ENCODE peak calls at places on chromosomes 1 and 21, in four cellular contexts. K is thoracic aorta, Y is lung, V is Panc1. E is an unnamed sample.

GRCh38 chr1:62962794-62963776 is 179.2 kb downstream of the ATG4C start:
- DNase-seq in K (no peak), Y (no peak), V (peak; percentile 2), E (no peak)

GRCh38 chr1:198643001-198643400 is 4.2 kb downstream of the PTPRC start:
- DNase-seq in K (no peak), Y (no peak), V (no peak), E (no peak)

GRCh38 chr1:183699643-183700160 is 46.6 kb upstream of the APOBEC4 start:
- DNase-seq in K (no peak), Y (no peak), V (peak; percentile 32), E (no peak)

GRCh38 chr1:23528245-23528978 is 2.6 kb downstream of the E2F2 start:
- DNase-seq in K (peak; percentile 21), Y (peak; percentile 92), V (peak; percentile 82), E (peak; percentile 80)

GRCh38 chr1:233477359-233477758 is 136.5 kb upstream of the KCNK1 start:
- DNase-seq in K (no peak), Y (no peak), V (no peak), E (no peak)

GRCh38 chr1:79497193-79497773 is 490.8 kb upstream of the ADGRL4 start:
- DNase-seq in K (no peak), Y (no peak), V (peak; percentile 10), E (no peak)

GRCh38 chr1:63405021-63405420 is 37.6 kb downstream of the ALG6 start:
- DNase-seq in K (no peak), Y (no peak), V (no peak), E (no peak)

GRCh38 chr1:44222397-44223334 is 9.4 kb downstream of the DMAP1 start:
- DNase-seq in K (no peak), Y (no peak), V (no peak), E (no peak)

GRCh38 chr1:89548486-89548857 is 23.8 kb downstream of the LRRC8B start:
- DNase-seq in K (no peak), Y (no peak), V (no peak), E (no peak)

GRCh38 chr1:155307247-155307740 is 1.4 kb upstream of the FDPS start:
- DNase-seq in K (no peak), Y (no peak), V (no peak), E (no peak)

GRCh38 chr21:33109574-33110339 is 39.8 kb downstream of the OLIG1 start:
- DNase-seq in K (no peak), Y (no peak), V (no peak), E (no peak)

GRCh38 chr1:46298387-46298786 is 5.0 kb downstream of the LRRC41 start:
- DNase-seq in K (no peak), Y (no peak), V (no peak), E (no peak)

GRCh38 chr1:176693697-176694329 is 230.8 kb downstream of the PAPPA2 start:
- DNase-seq in K (no peak), Y (no peak), V (no peak), E (no peak)

GRCh38 chr1:201461193-201461657 is 7.8 kb downstream of the PHLDA3 start:
- DNase-seq in K (peak; percentile 71), Y (peak; percentile 75), V (peak; percentile 92), E (no peak)

GRCh38 chr21:43306911-43307676 is 119.8 kb downstream of the SIK1 start:
- DNase-seq in K (no peak), Y (no peak), V (peak; percentile 55), E (no peak)

GRCh38 chr21:29786509-29786908 is 153.3 kb downstream of the GRIK1 start:
- DNase-seq in K (no peak), Y (no peak), V (no peak), E (no peak)

GRCh38 chr1:207051615-207051943 is 571 bp upstream of the YOD1 start:
- DNase-seq in K (no peak), Y (no peak), V (no peak), E (no peak)

GRCh38 chr1:207049514-207049913 is 1.5 kb downstream of the YOD1 start:
- DNase-seq in K (no peak), Y (no peak), V (no peak), E (no peak)

GRCh38 chr1:207050768-207051614 is at the start of gene YOD1:
- DNase-seq in K (peak; percentile 70), Y (peak; percentile 94), V (peak; percentile 88), E (peak; percentile 87)

GRCh38 chr1:207049974-207050391 is 1.0 kb downstream of the YOD1 start:
- DNase-seq in K (no peak), Y (no peak), V (no peak), E (no peak)

GRCh38 chr1:207050428-207050767 is 610 bp downstream of the YOD1 start:
- DNase-seq in K (no peak), Y (no peak), V (no peak), E (no peak)
- TF ChIP-seq CTCF in K (no peak), Y (no peak), V (no peak), E (no peak)

GRCh38 chr1:37456614-37457013 is 17.8 kb upstream of the ZC3H12A start:
- DNase-seq in K (no peak), Y (no peak), V (no peak), E (no peak)

GRCh38 chr1:37455516-37455915 is 18.9 kb upstream of the ZC3H12A start:
- DNase-seq in K (no peak), Y (no peak), V (no peak), E (no peak)

GRCh38 chr1:37453647-37454046 is 20.7 kb upstream of the ZC3H12A start:
- DNase-seq in K (no peak), Y (no peak), V (no peak), E (no peak)

GRCh38 chr1:37461698-37462436 is 12.5 kb upstream of the ZC3H12A start:
- DNase-seq in K (no peak), Y (no peak), V (no peak), E (no peak)

DNA sequence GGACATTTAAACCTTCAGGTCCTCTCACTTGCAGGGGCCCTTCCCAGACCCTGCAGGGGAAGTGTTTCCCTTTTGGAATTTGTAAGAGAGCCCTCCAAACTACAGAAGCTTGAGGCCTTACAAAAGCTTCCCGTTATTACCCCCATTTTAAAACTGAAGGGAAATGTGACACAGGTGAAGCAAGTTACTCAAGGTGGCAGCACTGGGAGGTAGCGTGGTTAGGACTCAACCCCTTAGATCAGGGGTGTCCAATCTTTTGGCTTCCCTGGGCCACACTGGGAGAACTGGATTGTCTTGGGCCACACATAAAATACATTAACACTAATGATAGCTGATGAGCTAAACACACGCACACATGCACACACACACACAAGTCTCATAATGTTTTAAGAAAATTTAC is 15.8 kb upstream of the ZC3H12A start:
- DNase-seq in K (no peak), Y (no peak), V (no peak), E (no peak)
- TF ChIP-seq CTCF in K (no peak), Y (no peak), V (no peak), E (no peak)

GRCh38 chr21:36929622-36930021 is 36.8 kb downstream of the HLCS start:
- DNase-seq in K (no peak), Y (no peak), V (no peak), E (no peak)
- TF ChIP-seq CTCF in K (no peak), Y (no peak), V (peak; percentile 46), E (no peak)

DNA sequence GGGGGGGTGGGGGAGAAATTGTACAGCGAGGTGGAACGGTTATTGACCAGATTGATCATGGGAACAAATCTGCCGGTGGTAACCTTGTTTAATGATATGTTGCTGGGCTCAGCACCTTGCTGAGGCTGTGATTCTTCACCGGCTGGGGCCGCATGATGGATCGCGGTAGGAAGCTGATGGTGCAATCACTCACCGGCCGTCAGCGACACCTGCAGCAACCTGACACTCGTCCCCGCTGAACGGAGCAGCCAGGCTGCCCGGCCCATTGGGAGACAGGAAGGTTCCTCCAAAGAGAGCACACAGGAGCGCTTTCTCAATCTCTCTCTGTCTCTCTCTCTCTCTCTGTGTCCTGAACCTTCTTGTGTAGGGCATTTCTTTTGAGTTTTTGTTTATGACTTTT is 128.5 kb upstream of the RRP15 start:
- DNase-seq in K (no peak), Y (no peak), V (no peak), E (no peak)
- TF ChIP-seq CTCF in K (no peak), Y (no peak), V (no peak), E (no peak)

GRCh38 chr1:161200421-161200991 is 1.7 kb upstream of the ADAMTS4 start:
- DNase-seq in K (no peak), Y (no peak), V (no peak), E (no peak)

GRCh38 chr1:161199506-161200119 is 759 bp upstream of the ADAMTS4 start:
- DNase-seq in K (no peak), Y (no peak), V (no peak), E (no peak)

GRCh38 chr1:161198877-161199431 is at the start of gene ADAMTS4:
- DNase-seq in K (no peak), Y (peak; percentile 53), V (no peak), E (peak; percentile 78)

GRCh38 chr1:161200992-161201827 is 957 bp upstream of the NDUFS2 start:
- DNase-seq in K (no peak), Y (peak; percentile 52), V (no peak), E (peak; percentile 57)

DNA sequence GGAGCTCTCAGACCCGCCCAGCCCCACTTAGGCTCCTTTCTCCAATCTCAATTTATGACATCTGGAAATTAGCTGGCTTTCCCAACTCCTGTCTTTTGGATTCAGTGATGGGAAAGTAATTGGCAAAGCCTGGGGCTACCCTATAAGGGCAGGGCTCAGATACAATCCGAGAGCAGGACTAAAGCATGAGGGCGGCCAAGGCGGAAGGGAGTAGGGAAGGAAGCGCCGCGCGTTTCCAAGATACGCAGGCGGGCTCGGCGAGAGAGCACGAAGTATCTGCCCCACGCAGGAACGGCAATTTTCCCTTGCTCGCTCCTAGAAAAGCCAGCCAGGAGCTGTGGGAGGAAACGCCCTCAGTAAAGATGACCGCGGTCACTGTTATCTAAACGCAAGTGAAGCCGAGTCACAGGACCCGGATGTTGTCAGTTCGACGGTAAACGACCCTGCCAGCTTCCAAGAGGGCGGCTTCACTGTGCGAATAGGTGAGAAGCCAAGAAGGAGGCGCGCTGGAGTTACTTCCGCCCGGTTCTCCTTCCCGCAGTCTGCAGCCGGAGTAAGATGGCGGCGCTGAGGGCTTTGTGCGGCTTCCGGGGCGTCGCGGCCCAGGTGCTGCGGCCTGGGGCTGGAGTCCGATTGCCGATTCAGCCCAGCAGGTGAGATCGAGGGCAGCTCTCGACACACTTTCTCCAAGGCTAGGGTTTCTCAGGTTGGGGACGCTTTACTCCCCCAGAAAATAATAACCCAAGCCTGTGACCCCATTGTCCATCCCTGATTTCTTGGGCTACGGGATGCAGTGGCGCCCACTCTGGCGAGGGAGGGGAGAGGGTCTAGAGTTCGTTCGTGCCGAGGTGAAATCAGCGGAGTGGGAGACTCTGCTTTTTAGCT is at the start of gene NDUFS2:
- DNase-seq in K (peak; percentile 95), Y (peak; percentile 98), V (peak; percentile 89), E (peak; percentile 94)
- TF ChIP-seq CTCF in K (no peak), Y (no peak), V (no peak), E (no peak)

GRCh38 chr1:42037586-42037985 is 115.6 kb upstream of the GUCA2B start:
- DNase-seq in K (no peak), Y (no peak), V (no peak), E (no peak)

GRCh38 chr1:42035830-42036604 is 117.2 kb upstream of the GUCA2B start:
- DNase-seq in K (peak; percentile 81), Y (peak; percentile 96), V (peak; percentile 41), E (peak; percentile 93)

GRCh38 chr1:42038261-42038660 is 114.9 kb upstream of the GUCA2B start:
- DNase-seq in K (no peak), Y (no peak), V (no peak), E (no peak)

GRCh38 chr1:42040159-42040558 is 113.1 kb upstream of the GUCA2B start:
- DNase-seq in K (no peak), Y (no peak), V (no peak), E (no peak)

GRCh38 chr1:42035205-42035829 is 116.6 kb upstream of the HIVEP3 start:
- DNase-seq in K (no peak), Y (peak; percentile 42), V (no peak), E (no peak)
- TF ChIP-seq CTCF in K (peak; percentile 22), Y (no peak), V (peak; percentile 86), E (no peak)